ENCODE peak calls at places on chromosomes 2 and 18, in five cellular contexts. G, H, L, V and E are unnamed samples.

GRCh38 chr2:32864761-32865160 is 82.0 kb upstream of the LTBP1 start:
- DNase-seq in G (no peak), H (no peak), L (peak), V (peak), E (no peak)

GRCh38 chr18:2923464-2923863 is 76.7 kb downstream of the EMILIN2 start:
- DNase-seq in G (no peak), H (no peak), L (no peak), V (no peak), E (no peak)

GRCh38 chr2:5538717-5539116 is 153.5 kb upstream of the SOX11 start:
- DNase-seq in G (no peak), H (no peak), L (no peak), V (peak), E (no peak)

GRCh38 chr2:16729335-16729734 is 63.7 kb upstream of the CYRIA start:
- DNase-seq in G (no peak), H (no peak), L (no peak), V (no peak), E (no peak)

GRCh38 chr2:224532931-224533330 is 52.2 kb downstream of the CUL3 start:
- DNase-seq in G (no peak), H (no peak), L (no peak), V (no peak), E (no peak)

GRCh38 chr2:234905547-234906260 is 46.1 kb upstream of the SH3BP4 start:
- DNase-seq in G (no peak), H (no peak), L (peak), V (peak), E (no peak)

GRCh38 chr2:239211391-239212094 is 189.3 kb downstream of the HDAC4 start:
- DNase-seq in G (no peak), H (peak), L (no peak), V (no peak), E (no peak)

GRCh38 chr2:120497261-120497977 is 151.5 kb downstream of the INHBB start:
- DNase-seq in G (no peak), H (no peak), L (no peak), V (no peak), E (no peak)

GRCh38 chr2:3162442-3163077 is 215.1 kb downstream of the EIPR1 start:
- DNase-seq in G (no peak), H (no peak), L (no peak), V (no peak), E (no peak)

GRCh38 chr2:216392018-216392562 is 19.8 kb upstream of the MARCHF4 start:
- DNase-seq in G (no peak), H (no peak), L (no peak), V (no peak), E (no peak)

GRCh38 chr2:96353032-96353561 is 17.5 kb downstream of the NCAPH start:
- DNase-seq in G (no peak), H (no peak), L (peak), V (no peak), E (no peak)

GRCh38 chr2:66790651-66791181 is 355.8 kb downstream of the MEIS1 start:
- DNase-seq in G (no peak), H (peak), L (peak), V (peak), E (no peak)

GRCh38 chr18:55778731-55779460 is 190.9 kb upstream of the TCF4 start:
- DNase-seq in G (no peak), H (no peak), L (no peak), V (no peak), E (peak)

GRCh38 chr2:64854773-64855237 is 134.4 kb upstream of the SLC1A4 start:
- DNase-seq in G (no peak), H (peak), L (peak), V (no peak), E (peak)

GRCh38 chr2:151826737-151827157 is 1.5 kb downstream of the ARL5A start:
- DNase-seq in G (no peak), H (no peak), L (no peak), V (peak), E (peak)

GRCh38 chr2:191061381-191061982 is 47.5 kb upstream of the STAT1 start:
- DNase-seq in G (peak), H (no peak), L (no peak), V (no peak), E (no peak)

GRCh38 chr2:6967301-6967700 is 50.1 kb downstream of the RNF144A start:
- DNase-seq in G (no peak), H (no peak), L (no peak), V (no peak), E (no peak)

GRCh38 chr2:102141915-102142828 is at the start of gene IL1R1:
- DNase-seq in G (no peak), H (peak), L (peak), V (peak), E (peak)

GRCh38 chr18:10032331-10032979 is 118.6 kb downstream of the VAPA start:
- DNase-seq in G (peak), H (no peak), L (no peak), V (no peak), E (no peak)

GRCh38 chr18:78160961-78161656 is 818.5 kb upstream of the SALL3 start:
- DNase-seq in G (no peak), H (no peak), L (no peak), V (no peak), E (no peak)

GRCh38 chr2:47043142-47043890 is 111.8 kb downstream of the STPG4 start:
- DNase-seq in G (no peak), H (peak), L (peak), V (peak), E (peak)

GRCh38 chr2:154603682-154604081 is 94.8 kb upstream of the KCNJ3 start:
- DNase-seq in G (no peak), H (no peak), L (no peak), V (no peak), E (no peak)

GRCh38 chr2:9703701-9704221 is 73.0 kb upstream of the YWHAQ start:
- DNase-seq in G (no peak), H (no peak), L (peak), V (peak), E (peak)

GRCh38 chr2:236178921-236179652 is 10.9 kb upstream of the GBX2 start:
- DNase-seq in G (no peak), H (no peak), L (no peak), V (peak), E (no peak)

GRCh38 chr2:58052978-58053377 is 6.4 kb downstream of the VRK2 start:
- DNase-seq in G (no peak), H (no peak), L (no peak), V (no peak), E (no peak)

GRCh38 chr2:234980476-234981187 is 28.8 kb downstream of the SH3BP4 start:
- DNase-seq in G (no peak), H (no peak), L (peak), V (no peak), E (no peak)

GRCh38 chr2:237909075-237909695 is 49.8 kb downstream of the RAMP1 start:
- DNase-seq in G (no peak), H (peak), L (no peak), V (no peak), E (no peak)

DNA sequence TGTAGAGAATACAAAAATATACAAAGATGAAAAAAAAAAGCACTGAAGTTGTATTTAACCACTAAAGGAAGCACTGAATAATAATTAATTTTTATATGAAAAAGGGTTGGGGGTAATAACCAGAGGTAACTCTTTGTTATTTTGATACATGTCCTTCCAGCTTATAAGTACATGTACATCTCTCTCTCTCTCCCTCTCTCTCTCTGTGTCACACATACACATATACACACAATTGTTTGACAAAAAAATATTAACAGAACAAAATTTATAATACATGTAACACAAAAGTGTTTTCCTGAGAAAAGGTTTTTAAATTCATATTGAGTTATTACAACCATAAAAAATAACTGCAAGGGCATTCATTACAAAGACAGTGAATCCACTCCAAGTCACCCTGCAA is 4.6 kb downstream of the WIPF1 start:
- DNase-seq in G (no peak), H (no peak), L (no peak), V (no peak), E (no peak)
- H3K4me3 ChIP-seq in G (peak), H (peak), L (no peak), V (no peak), E (peak)

DNA sequence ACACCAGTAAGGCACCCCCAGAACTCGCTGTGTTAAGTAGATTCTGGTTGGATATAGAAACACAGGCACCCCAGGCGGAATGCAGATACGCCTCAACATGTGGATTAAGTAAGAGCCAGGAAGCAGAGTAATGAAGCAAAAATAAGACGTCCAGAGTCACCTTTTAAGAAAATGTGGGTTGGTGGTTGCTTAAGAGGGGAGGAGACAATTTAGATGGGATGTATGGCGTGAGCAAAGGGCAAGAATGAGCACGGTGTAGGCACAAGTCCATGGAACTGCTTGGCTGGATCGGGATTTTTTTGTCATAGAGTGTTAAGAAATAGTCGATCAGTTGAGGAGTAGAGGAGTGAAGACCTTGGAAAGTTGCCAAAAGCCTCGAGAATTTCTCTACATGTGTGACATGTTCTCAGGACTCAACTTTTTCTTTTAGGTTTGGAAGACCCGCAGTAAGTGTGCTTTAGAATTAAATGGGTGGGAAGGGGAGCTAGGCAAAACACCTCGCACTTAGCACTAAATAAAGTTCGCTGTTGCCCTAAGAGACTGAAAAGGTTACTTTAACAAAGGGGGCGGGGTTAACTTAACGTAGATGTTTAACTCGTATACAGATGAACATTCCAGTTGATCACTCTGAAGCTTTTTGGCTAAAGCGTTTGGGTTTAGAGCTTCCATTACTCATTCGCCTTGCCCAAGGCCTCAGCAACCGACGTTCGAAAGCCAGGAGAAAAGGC is 731 bp upstream of the SLC39A10 start:
- DNase-seq in G (no peak), H (no peak), L (no peak), V (no peak), E (peak)
- H3K4me3 ChIP-seq in G (peak), H (peak), L (peak), V (peak), E (peak)

GRCh38 chr18:59207506-59207905 is 12.5 kb upstream of the GRP start:
- DNase-seq in G (no peak), H (no peak), L (no peak), V (no peak), E (no peak)

GRCh38 chr18:59208602-59209001 is 11.4 kb upstream of the GRP start:
- DNase-seq in G (no peak), H (no peak), L (no peak), V (no peak), E (no peak)

GRCh38 chr18:59211629-59212028 is 8.3 kb upstream of the GRP start:
- DNase-seq in G (no peak), H (no peak), L (no peak), V (no peak), E (no peak)

GRCh38 chr18:59210311-59210710 is 9.6 kb upstream of the GRP start:
- DNase-seq in G (no peak), H (no peak), L (no peak), V (no peak), E (no peak)
- H3K4me3 ChIP-seq in G (no peak), H (no peak), L (no peak), V (no peak), E (no peak)

DNA sequence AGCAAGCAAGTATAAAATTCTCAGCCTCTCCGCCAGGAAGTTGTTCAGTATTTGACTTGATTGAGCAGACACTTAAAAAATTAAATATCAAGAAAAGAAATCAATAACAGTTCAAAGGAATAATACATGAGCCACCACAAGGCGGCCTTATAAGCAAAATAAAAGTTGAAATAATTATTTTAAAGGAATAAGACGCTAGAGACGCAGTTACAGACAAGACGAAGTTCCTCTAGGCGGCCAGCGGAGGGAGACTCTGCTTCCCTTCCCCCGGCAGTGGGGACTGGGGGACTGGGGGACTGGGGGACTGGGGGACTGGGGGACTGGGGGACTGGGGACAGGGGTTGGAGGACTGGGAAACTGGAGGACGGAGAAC is 524 bp downstream of the CCDC178 start:
- DNase-seq in G (no peak), H (peak), L (peak), V (peak), E (no peak)
- H3K4me3 ChIP-seq in G (no peak), H (peak), L (peak), V (no peak), E (no peak)

GRCh38 chr2:69424410-69424809 is 12.8 kb downstream of the NFU1 start:
- DNase-seq in G (no peak), H (no peak), L (no peak), V (no peak), E (no peak)

DNA sequence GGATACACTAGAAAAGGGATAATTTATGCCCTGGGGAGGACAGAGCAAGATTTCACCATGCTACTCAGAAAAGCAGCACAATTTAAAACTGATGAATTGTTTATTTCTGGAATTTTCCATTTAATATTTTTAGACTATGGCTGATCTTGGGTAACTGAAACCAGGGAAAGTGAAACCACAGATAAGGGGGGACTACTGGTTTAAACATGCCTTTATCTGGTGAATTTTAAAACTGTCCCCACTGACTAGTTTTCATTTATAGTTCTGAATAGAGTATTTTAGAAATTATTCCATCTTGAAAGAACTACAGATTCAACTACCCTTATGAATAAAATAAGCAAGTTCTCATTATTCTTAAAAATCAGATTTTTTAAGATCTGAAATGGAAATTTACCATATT is 15.0 kb downstream of the NFU1 start:
- DNase-seq in G (no peak), H (no peak), L (no peak), V (no peak), E (no peak)
- H3K4me3 ChIP-seq in G (no peak), H (no peak), L (no peak), V (no peak), E (no peak)

GRCh38 chr18:46623541-46623940 is 33.5 kb downstream of the LOXHD1 start:
- DNase-seq in G (peak), H (no peak), L (no peak), V (no peak), E (no peak)
- H3K4me3 ChIP-seq in G (peak), H (peak), L (no peak), V (no peak), E (no peak)

GRCh38 chr2:85956647-85957039 is 67.9 kb upstream of the ST3GAL5 start:
- DNase-seq in G (no peak), H (no peak), L (no peak), V (no peak), E (no peak)
- H3K4me3 ChIP-seq in G (no peak), H (no peak), L (no peak), V (no peak), E (no peak)

GRCh38 chr2:153476491-153477095 is 2.0 kb downstream of the RPRM start:
- DNase-seq in G (no peak), H (peak), L (no peak), V (no peak), E (no peak)

GRCh38 chr2:153477641-153478288 is 797 bp downstream of the RPRM start:
- DNase-seq in G (no peak), H (no peak), L (no peak), V (no peak), E (no peak)

GRCh38 chr2:153478289-153479261 is at the start of gene RPRM:
- DNase-seq in G (peak), H (peak), L (peak), V (peak), E (peak)

GRCh38 chr2:153479527-153479926 is 965 bp upstream of the RPRM start:
- DNase-seq in G (no peak), H (no peak), L (no peak), V (no peak), E (no peak)

DNA sequence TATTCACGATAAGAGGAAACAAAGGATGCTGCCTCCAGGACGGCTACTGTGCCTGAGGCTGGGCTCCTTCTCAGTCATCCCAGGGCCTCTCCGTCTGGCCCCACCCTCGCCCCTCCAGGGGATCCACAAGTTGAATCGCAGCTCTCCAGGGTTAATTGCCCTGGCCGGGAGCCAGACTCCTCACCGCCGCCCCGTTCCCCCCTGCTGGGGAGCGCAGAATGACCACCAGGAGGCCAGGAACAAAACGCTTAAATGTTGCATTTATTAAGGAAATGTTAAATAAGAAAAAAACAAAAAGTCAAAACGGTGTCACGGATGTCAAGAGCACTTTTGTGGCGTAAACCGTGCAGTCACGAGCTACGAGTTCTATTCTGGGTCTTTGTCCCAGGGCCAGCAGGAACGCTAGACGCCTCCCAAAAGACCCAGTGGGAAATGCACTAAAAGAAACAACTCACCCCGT is 1.4 kb downstream of the RPRM start:
- DNase-seq in G (no peak), H (peak), L (no peak), V (no peak), E (no peak)
- H3K4me3 ChIP-seq in G (no peak), H (peak), L (no peak), V (no peak), E (no peak)